ENCODE peak calls at places on chromosome 1, in ten cellular contexts. W, C, K, O, N, D, X, V, H and P are unnamed samples.

GRCh38 chr1:70220517-70221240 is 501 bp upstream of the SRSF11 start:
- DNase-seq in W (no peak), C (peak; percentile 4), K (no peak), O (no peak), N (no peak), D (no peak), X (no peak), V (no peak), H (no peak), P (no peak)

GRCh38 chr1:173195596-173196088 is 11.5 kb downstream of the TNFSF4 start:
- DNase-seq in W (no peak), C (no peak), K (no peak), O (no peak), N (no peak), D (no peak), X (no peak), V (no peak), H (no peak), P (no peak)

GRCh38 chr1:152926091-152926490 is 17.7 kb downstream of the IVL start:
- DNase-seq in W (peak; percentile 78), C (no peak), K (peak; percentile 10), O (no peak), N (no peak), D (peak; percentile 40), X (peak; percentile 12), V (peak; percentile 4), H (no peak), P (no peak)

GRCh38 chr1:15718199-15718601 is 17.9 kb upstream of the SLC25A34 start:
- DNase-seq in W (no peak), C (no peak), K (no peak), O (no peak), N (no peak), D (no peak), X (no peak), V (no peak), H (no peak), P (no peak)

GRCh38 chr1:81799939-81800740 is 594 bp upstream of the ADGRL2 start:
- DNase-seq in W (no peak), C (peak; percentile 22), K (no peak), O (peak; percentile 90), N (peak; percentile 50), D (peak; percentile 73), X (peak; percentile 55), V (peak; percentile 49), H (peak; percentile 85), P (no peak)

GRCh38 chr1:204971700-204972336 is 71.2 kb upstream of the CNTN2 start:
- DNase-seq in W (peak; percentile 81), C (no peak), K (no peak), O (no peak), N (no peak), D (peak; percentile 78), X (peak; percentile 17), V (peak; percentile 20), H (peak; percentile 52), P (no peak)

GRCh38 chr1:157775101-157775870 is 1.6 kb downstream of the FCRL2 start:
- DNase-seq in W (no peak), C (no peak), K (no peak), O (no peak), N (no peak), D (no peak), X (no peak), V (no peak), H (no peak), P (no peak)

GRCh38 chr1:224262373-224263054 is 67.5 kb downstream of the NVL start:
- DNase-seq in W (peak; percentile 28), C (peak; percentile 59), K (no peak), O (no peak), N (no peak), D (no peak), X (no peak), V (no peak), H (no peak), P (no peak)

GRCh38 chr1:28578696-28579218 is 13.3 kb upstream of the RAB42 start:
- DNase-seq in W (no peak), C (no peak), K (no peak), O (no peak), N (no peak), D (no peak), X (no peak), V (no peak), H (no peak), P (no peak)

GRCh38 chr1:54342306-54342705 is 63.9 kb downstream of the SSBP3 start:
- DNase-seq in W (no peak), C (no peak), K (no peak), O (no peak), N (no peak), D (no peak), X (no peak), V (no peak), H (no peak), P (no peak)

GRCh38 chr1:217134857-217135568 is 411.8 kb upstream of the ESRRG start:
- DNase-seq in W (peak; percentile 38), C (no peak), K (no peak), O (peak; percentile 40), N (no peak), D (peak; percentile 5), X (no peak), V (no peak), H (peak; percentile 13), P (no peak)

GRCh38 chr1:205576805-205577761 is 54.7 kb downstream of the ELK4 start:
- DNase-seq in W (no peak), C (no peak), K (no peak), O (no peak), N (no peak), D (no peak), X (no peak), V (no peak), H (no peak), P (no peak)

GRCh38 chr1:224377676-224378006 is 21.0 kb downstream of the CNIH4 start:
- DNase-seq in W (peak; percentile 82), C (peak; percentile 23), K (no peak), O (no peak), N (no peak), D (peak; percentile 63), X (no peak), V (no peak), H (peak; percentile 30), P (no peak)

GRCh38 chr1:1862905-1863547 is 27.9 kb downstream of the GNB1 start:
- DNase-seq in W (no peak), C (no peak), K (no peak), O (no peak), N (no peak), D (no peak), X (no peak), V (no peak), H (no peak), P (no peak)

GRCh38 chr1:107963601-107964396 is 1.2 kb downstream of the VAV3 start:
- DNase-seq in W (no peak), C (peak; percentile 14), K (no peak), O (no peak), N (peak; percentile 17), D (peak; percentile 20), X (peak; percentile 14), V (no peak), H (peak; percentile 29), P (no peak)
- H3K4me3 ChIP-seq in W (no peak overlapping the region), C (no peak overlapping the region), K (peak overlapping the region; percentile 24), O (peak overlapping the region; percentile 83), N (peak overlapping the region; percentile 73), D (peak overlapping the region; percentile 3), X (peak overlapping the region; percentile 41), V (peak overlapping the region; percentile 43), H (peak overlapping the region; percentile 81), P (peak overlapping the region; percentile 23)

GRCh38 chr1:92398519-92398918 is 88.2 kb downstream of the GFI1 start:
- DNase-seq in W (no peak), C (no peak), K (no peak), O (no peak), N (no peak), D (no peak), X (no peak), V (no peak), H (no peak), P (no peak)

GRCh38 chr1:92404661-92405060 is 82.1 kb downstream of the GFI1 start:
- DNase-seq in W (peak; percentile 57), C (no peak), K (no peak), O (no peak), N (no peak), D (peak; percentile 16), X (no peak), V (no peak), H (peak; percentile 4), P (no peak)

GRCh38 chr1:92399076-92399475 is 87.6 kb downstream of the GFI1 start:
- DNase-seq in W (no peak), C (no peak), K (no peak), O (no peak), N (no peak), D (peak; percentile 6), X (no peak), V (no peak), H (peak; percentile 3), P (no peak)
- H3K4me3 ChIP-seq in W (no peak overlapping the region), C (no peak overlapping the region), K (no peak overlapping the region), O (no peak overlapping the region), N (no peak overlapping the region), D (no peak overlapping the region), X (no peak overlapping the region), V (no peak overlapping the region), H (no peak overlapping the region), P (no peak overlapping the region)

DNA sequence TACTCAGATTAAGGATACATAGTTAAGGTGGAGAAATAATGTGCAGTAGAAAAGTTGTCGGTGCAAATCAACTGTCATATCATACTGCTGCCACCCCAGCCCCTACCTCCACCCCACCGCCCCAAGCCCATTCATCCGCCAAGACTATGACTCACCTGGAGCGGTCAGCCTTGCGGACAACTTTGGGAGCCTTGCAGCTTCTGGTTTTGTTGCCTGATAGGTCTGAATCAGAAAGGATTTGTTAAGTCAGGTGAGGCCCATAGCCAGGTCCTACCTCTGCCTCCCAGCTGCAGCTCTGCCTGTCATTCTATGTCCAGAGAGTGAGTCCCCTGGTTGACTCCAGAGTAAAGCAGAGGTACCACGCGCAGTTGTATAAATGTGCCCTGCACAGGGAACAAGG is 12.6 kb downstream of the C1orf162 start:
- DNase-seq in W (peak; percentile 69), C (no peak), K (no peak), O (no peak), N (no peak), D (no peak), X (no peak), V (no peak), H (no peak), P (no peak)
- H3K4me3 ChIP-seq in W (no peak overlapping the region), C (no peak overlapping the region), K (no peak overlapping the region), O (no peak overlapping the region), N (no peak overlapping the region), D (no peak overlapping the region), X (no peak overlapping the region), V (no peak overlapping the region), H (no peak overlapping the region), P (no peak overlapping the region)

GRCh38 chr1:178724734-178725602 is at the start of gene RALGPS2:
- DNase-seq in W (peak; percentile 72), C (peak; percentile 74), K (no peak), O (peak; percentile 81), N (peak; percentile 73), D (peak; percentile 57), X (peak; percentile 84), V (no peak), H (peak; percentile 88), P (no peak)
- H3K4me3 ChIP-seq in W (peak within 1 kb of the TSS; percentile 93), C (peak within 1 kb of the TSS; percentile 94), K (peak within 1 kb of the TSS; percentile 71), O (peak within 1 kb of the TSS; percentile 71), N (peak within 1 kb of the TSS; percentile 83), D (peak within 1 kb of the TSS; percentile 82), X (peak within 1 kb of the TSS; percentile 92), V (peak within 1 kb of the TSS; percentile 86), H (peak within 1 kb of the TSS; percentile 97), P (peak within 1 kb of the TSS; percentile 70)

DNA sequence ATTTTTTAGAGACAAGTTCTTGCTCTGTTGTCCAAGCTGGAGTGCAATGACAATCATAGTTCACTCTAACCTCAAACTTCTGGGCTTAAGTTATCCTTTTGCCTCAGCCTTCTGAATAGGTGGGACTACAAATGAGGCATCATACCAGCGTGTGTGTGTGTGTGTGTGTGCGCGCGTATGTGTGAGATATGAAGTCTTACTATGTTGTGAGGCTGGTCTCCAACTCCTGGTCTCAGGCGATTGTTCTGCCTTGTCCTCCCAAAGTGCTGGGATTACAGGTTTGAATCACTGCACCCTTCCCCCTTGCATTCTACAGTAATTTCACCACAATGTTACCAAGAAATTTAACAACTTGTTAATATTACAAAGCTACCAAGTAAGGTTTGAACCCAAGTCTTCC is 688 bp upstream of the GBP2 start:
- DNase-seq in W (no peak), C (no peak), K (no peak), O (no peak), N (no peak), D (peak; percentile 18), X (no peak), V (no peak), H (no peak), P (no peak)
- H3K4me3 ChIP-seq in W (no peak overlapping the region), C (peak overlapping the region; percentile 5), K (no peak overlapping the region), O (no peak overlapping the region), N (no peak overlapping the region), D (no peak overlapping the region), X (no peak overlapping the region), V (no peak overlapping the region), H (peak overlapping the region; percentile 92), P (no peak overlapping the region)